ENCODE peak calls at places on chromosome 13, in five cellular contexts. O is HFFc6, R is GM12864, F is cardiac muscle cell, X is tibial nerve. Y is an unnamed sample.

GRCh38 chr13:40059540-40060232 is 404.2 kb downstream of the COG6 start:
- DNase-seq in F (peak; percentile 34), O (no peak), X (no peak), R (peak; percentile 57), Y (no peak)

GRCh38 chr13:44932171-44932849 is 57.0 kb downstream of the NUFIP1 start:
- DNase-seq in F (no peak), O (peak; percentile 84), X (no peak), R (no peak), Y (no peak)

GRCh38 chr13:27919934-27920676 is at the start of gene PDX1:
- DNase-seq in O (no peak), R (no peak), X (no peak), F (no peak), Y (no peak)

GRCh38 chr13:77544365-77544764 is 8.9 kb downstream of the SCEL start:
- DNase-seq in F (peak; percentile 85), X (peak; percentile 25), O (no peak), R (no peak), Y (no peak)

GRCh38 chr13:109348514-109349340 is 437.7 kb downstream of the IRS2 start:
- DNase-seq in R (no peak), X (no peak), F (peak; percentile 27), O (peak; percentile 59), Y (no peak)

GRCh38 chr13:71712988-71713653 is 153.9 kb downstream of the DACH1 start:
- DNase-seq in O (no peak), R (no peak), X (no peak), F (peak; percentile 30), Y (no peak)

GRCh38 chr13:45120967-45121366 is 657 bp downstream of the GTF2F2 start:
- DNase-seq in O (no peak), F (no peak), X (no peak), R (no peak), Y (no peak)

GRCh38 chr13:95607363-95607762 is 37.1 kb downstream of the DZIP1 start:
- DNase-seq in R (no peak), F (peak; percentile 54), X (no peak), O (peak; percentile 43), Y (no peak)

GRCh38 chr13:67023088-67023893 is 206.8 kb downstream of the PCDH9 start:
- DNase-seq in X (no peak), O (peak; percentile 28), F (peak; percentile 96), R (no peak), Y (no peak)

GRCh38 chr13:43698743-43699142 is 88.0 kb downstream of the ENOX1 start:
- DNase-seq in F (peak; percentile 69), O (peak; percentile 24), X (no peak), R (no peak), Y (no peak)

GRCh38 chr13:26423634-26424033 is 133.8 kb upstream of the WASF3 start:
- DNase-seq in O (no peak), R (no peak), X (no peak), F (peak; percentile 24), Y (no peak)

GRCh38 chr13:40064723-40065122 is 409.3 kb downstream of the COG6 start:
- DNase-seq in R (no peak), O (peak; percentile 41), X (no peak), F (peak; percentile 86), Y (peak; percentile 19)

GRCh38 chr13:27551563-27551962 is 68.8 kb downstream of the LNX2 start:
- DNase-seq in O (no peak), R (no peak), X (no peak), F (peak; percentile 21), Y (no peak)

GRCh38 chr13:112452380-112453206 is 76.4 kb downstream of the SPACA7 start:
- DNase-seq in R (no peak), O (no peak), F (no peak), X (no peak), Y (no peak)

GRCh38 chr13:33208290-33208990 is 77.1 kb downstream of the STARD13 start:
- DNase-seq in R (no peak), F (no peak), X (no peak), O (no peak), Y (no peak)

GRCh38 chr13:65472336-65472735 is 1757.8 kb downstream of the PCDH9 start:
- DNase-seq in R (no peak), O (peak; percentile 66), X (no peak), F (peak; percentile 10), Y (no peak)

GRCh38 chr13:48817166-48817802 is 158.4 kb upstream of the FNDC3A start:
- DNase-seq in R (no peak), X (no peak), F (no peak), O (no peak), Y (no peak)

GRCh38 chr13:78601124-78601885 is 2.0 kb downstream of the POU4F1 start:
- DNase-seq in O (no peak), X (no peak), F (peak; percentile 37), R (no peak), Y (no peak)

GRCh38 chr13:35460061-35460460 is 16.4 kb downstream of the MAB21L1 start:
- DNase-seq in O (no peak), F (no peak), R (no peak), X (no peak), Y (no peak)

GRCh38 chr13:89199138-89199537 is 1528.0 kb downstream of the SLITRK5 start:
- DNase-seq in F (no peak), R (no peak), O (no peak), X (no peak), Y (no peak)

GRCh38 chr13:20461481-20461859 is 64.2 kb downstream of the CRYL1 start:
- DNase-seq in F (peak; percentile 52), X (no peak), R (no peak), O (peak; percentile 4), Y (no peak)

GRCh38 chr13:111255228-111255790 is 65.1 kb upstream of the TEX29 start:
- DNase-seq in O (no peak), F (no peak), X (no peak), R (no peak), Y (no peak)

GRCh38 chr13:100140441-100140840 is 51.5 kb downstream of the PCCA start:
- DNase-seq in X (no peak), O (no peak), R (no peak), F (no peak), Y (no peak)

GRCh38 chr13:107231941-107232340 is 664.0 kb upstream of the ARGLU1 start:
- DNase-seq in F (no peak), R (no peak), O (no peak), X (no peak), Y (no peak)

GRCh38 chr13:79741006-79741405 is 260.1 kb downstream of the NDFIP2 start:
- DNase-seq in X (no peak), R (no peak), O (peak; percentile 23), F (peak; percentile 55), Y (no peak)

GRCh38 chr13:31172001-31172400 is 10.3 kb upstream of the HSPH1 start:
- DNase-seq in X (no peak), F (peak; percentile 84), O (peak; percentile 13), R (no peak), Y (no peak)

DNA sequence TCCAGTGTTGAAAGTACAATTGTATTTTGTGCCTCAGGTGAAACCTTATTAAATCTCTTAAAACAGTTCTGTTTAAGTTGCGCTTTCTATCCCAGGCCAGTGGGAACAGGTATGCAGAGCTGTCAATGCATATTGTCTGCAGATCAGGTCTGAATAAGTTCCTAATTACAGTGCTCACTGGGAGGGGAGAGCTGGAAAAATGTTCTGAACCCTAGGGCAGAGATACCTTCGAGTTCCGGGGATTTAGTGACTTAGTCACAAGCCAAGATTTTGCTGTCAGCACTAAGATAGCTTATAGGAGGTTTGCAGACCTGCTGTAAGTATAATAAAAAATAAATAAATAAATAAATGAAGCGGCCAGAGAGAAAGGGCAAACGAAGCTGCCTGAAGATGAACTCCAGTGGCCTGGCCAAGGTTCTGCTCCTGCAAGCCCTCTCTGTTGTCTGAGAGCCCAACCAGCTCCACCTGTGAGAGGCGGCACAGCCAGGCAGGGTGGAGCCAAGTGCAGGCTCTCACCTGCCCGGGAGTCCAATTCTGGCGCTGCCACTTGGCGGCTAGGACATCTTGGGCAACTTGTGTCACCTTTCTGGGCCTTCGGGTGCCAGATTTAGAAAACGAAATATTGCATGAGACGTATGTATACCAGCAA is 97.9 kb upstream of the SLC7A1 start:
- DNase-seq in F (no peak), R (no peak), X (no peak), O (no peak), Y (no peak)
- TF ChIP-seq CTCF in F (no peak), R (no peak), X (no peak), O (no peak), Y (no peak)

GRCh38 chr13:42628666-42629065 is 54.7 kb downstream of the TNFSF11 start:
- DNase-seq in R (no peak), O (no peak), X (no peak), F (no peak), Y (no peak)
- TF ChIP-seq CTCF in R (no peak), O (no peak), X (no peak), F (no peak), Y (no peak)

GRCh38 chr13:102721800-102722231 is 27.0 kb upstream of the METTL21C start:
- DNase-seq in X (no peak), F (peak; percentile 56), O (peak; percentile 18), R (no peak), Y (no peak)

GRCh38 chr13:102729560-102730275 is 34.9 kb upstream of the METTL21C start:
- DNase-seq in X (no peak), R (no peak), F (peak; percentile 87), O (peak; percentile 18), Y (no peak)

GRCh38 chr13:102726430-102726829 is 31.6 kb upstream of the METTL21C start:
- DNase-seq in X (no peak), R (no peak), F (no peak), O (no peak), Y (no peak)

GRCh38 chr13:102724923-102725322 is 30.1 kb upstream of the METTL21C start:
- DNase-seq in F (peak; percentile 72), O (peak; percentile 38), X (no peak), R (no peak), Y (no peak)
- TF ChIP-seq CTCF in F (peak; percentile 42), O (peak; percentile 73), X (no peak), R (peak; percentile 34), Y (peak; percentile 62)

GRCh38 chr13:113724780-113725315 is 34.2 kb upstream of the TMEM255B start:
- DNase-seq in R (no peak), O (peak; percentile 10), X (peak; percentile 49), F (peak; percentile 69), Y (no peak)
- TF ChIP-seq CTCF in R (peak; percentile 76), O (peak; percentile 90), X (peak; percentile 90), F (peak; percentile 79), Y (peak; percentile 80)

GRCh38 chr13:84433024-84433423 is 550.8 kb upstream of the SLITRK1 start:
- DNase-seq in R (no peak), F (peak; percentile 16), O (peak; percentile 91), X (no peak), Y (no peak)
- TF ChIP-seq CTCF in R (no peak), F (no peak), O (peak; percentile 51), X (no peak), Y (no peak)